ENCODE peak calls at places on chromosome 12, in eight cellular contexts. Q is NCI-H2081; R is amniotic epithelial cell; A is HTR-8/SVneo; X is stimulated activated CD4-positive, alpha-beta T cell treated with anti-CD3 and anti-CD28 coated beads, Interleukin-15, amount 100 ng/mL, for 24 hours; U is activated CD8-positive, alpha-beta memory T cell treated with anti-CD3 and anti-CD28 coated beads, Interleukin-2, amount 50 U/mL, for 4 hours; W is islet precursor cell; L is Right ventricle myocardium inferior. T is an unnamed sample.

GRCh38 chr12:93062100-93062419 is 133.0 kb upstream of the EEA1 start:
- DNase-seq in Q (no peak), R (no peak), A (no peak), X (no peak), U (no peak), W (no peak), L (no peak), T (no peak)

GRCh38 chr12:50550530-50551223 is 45.9 kb downstream of the DIP2B start:
- DNase-seq in Q (no peak), R (peak; percentile 97), A (no peak), X (no peak), U (no peak), W (no peak), L (no peak), T (no peak)

GRCh38 chr12:16352481-16352880 is 5.0 kb downstream of the MGST1 start:
- DNase-seq in Q (no peak), R (peak; percentile 83), A (no peak), X (no peak), U (no peak), W (no peak), L (no peak), T (no peak)

GRCh38 chr12:81167694-81168093 is 89.8 kb downstream of the ACSS3 start:
- DNase-seq in Q (no peak), R (peak; percentile 38), A (no peak), X (no peak), U (no peak), W (peak; percentile 52), L (no peak), T (no peak)

GRCh38 chr12:49231881-49232650 is 32.8 kb upstream of the TUBA1C start:
- DNase-seq in Q (peak; percentile 71), R (no peak), A (no peak), X (no peak), U (no peak), W (no peak), L (no peak), T (no peak)

GRCh38 chr12:51480978-51481377 is 56.3 kb downstream of the SLC4A8 start:
- DNase-seq in Q (no peak), R (no peak), A (no peak), X (no peak), U (no peak), W (no peak), L (no peak), T (no peak)

GRCh38 chr12:461425-461824 is 1.7 kb downstream of the B4GALNT3 start:
- DNase-seq in Q (no peak), R (no peak), A (no peak), X (no peak), U (no peak), W (no peak), L (no peak), T (no peak)

GRCh38 chr12:4997939-4998338 is 45.7 kb upstream of the KCNA5 start:
- DNase-seq in Q (no peak), R (peak; percentile 34), A (peak; percentile 26), X (no peak), U (no peak), W (peak; percentile 75), L (no peak), T (no peak)

GRCh38 chr12:124914392-124915248 is at the start of gene UBC:
- DNase-seq in Q (no peak), R (peak; percentile 90), A (peak; percentile 61), X (peak; percentile 90), U (peak; percentile 86), W (peak; percentile 94), L (peak; percentile 94), T (peak; percentile 93)

GRCh38 chr12:120725659-120726509 is at the start of gene ACADS:
- DNase-seq in Q (peak; percentile 86), R (peak; percentile 77), A (peak; percentile 95), X (peak; percentile 95), U (peak; percentile 92), W (peak; percentile 96), L (peak; percentile 96), T (peak; percentile 82)

GRCh38 chr12:119334459-119335170 is at the start of gene CCDC60:
- DNase-seq in Q (no peak), R (no peak), A (no peak), X (peak; percentile 2), U (no peak), W (peak; percentile 93), L (no peak), T (no peak)

GRCh38 chr12:93094988-93095737 is 166.1 kb upstream of the EEA1 start:
- DNase-seq in Q (no peak), R (no peak), A (no peak), X (no peak), U (no peak), W (no peak), L (no peak), T (no peak)

GRCh38 chr12:6771091-6771495 is 1.2 kb upstream of the LAG3 start:
- DNase-seq in Q (no peak), R (no peak), A (no peak), X (peak; percentile 47), U (no peak), W (no peak), L (no peak), T (no peak)

GRCh38 chr12:128942960-128943477 is 89.7 kb downstream of the GLT1D1 start:
- DNase-seq in Q (peak; percentile 74), R (no peak), A (no peak), X (no peak), U (no peak), W (no peak), L (no peak), T (no peak)

GRCh38 chr12:124654666-124655316 is 87.4 kb upstream of the NCOR2 start:
- DNase-seq in Q (no peak), R (no peak), A (no peak), X (no peak), U (no peak), W (no peak), L (peak; percentile 81), T (no peak)

GRCh38 chr12:852864-853263 is 96.6 kb downstream of the RAD52 start:
- DNase-seq in Q (no peak), R (no peak), A (no peak), X (no peak), U (no peak), W (no peak), L (no peak), T (no peak)

GRCh38 chr12:45886685-45887084 is 103.7 kb downstream of the SCAF11 start:
- DNase-seq in Q (no peak), R (no peak), A (no peak), X (no peak), U (no peak), W (no peak), L (no peak), T (no peak)

GRCh38 chr12:25830456-25830855 is 128.0 kb upstream of the RASSF8 start:
- DNase-seq in Q (no peak), R (no peak), A (no peak), X (no peak), U (no peak), W (no peak), L (no peak), T (no peak)

GRCh38 chr12:57552692-57553321 is 3.0 kb downstream of the KIF5A start:
- DNase-seq in Q (no peak), R (peak; percentile 21), A (no peak), X (no peak), U (no peak), W (peak; percentile 91), L (no peak), T (no peak)

GRCh38 chr12:28780096-28780495 is 369.0 kb upstream of the FAR2 start:
- DNase-seq in Q (no peak), R (peak; percentile 91), A (no peak), X (no peak), U (no peak), W (peak; percentile 71), L (no peak), T (peak; percentile 51)

GRCh38 chr12:49188916-49189367 is at the start of gene TUBA1A:
- DNase-seq in Q (peak; percentile 100), R (peak; percentile 99), A (peak; percentile 96), X (peak; percentile 94), U (peak; percentile 85), W (peak; percentile 100), L (peak; percentile 96), T (peak; percentile 91)

GRCh38 chr12:123388218-123388947 is 4.5 kb downstream of the KMT5A start:
- DNase-seq in Q (peak; percentile 75), R (peak; percentile 40), A (peak; percentile 80), X (peak; percentile 87), U (peak; percentile 78), W (peak; percentile 93), L (peak; percentile 91), T (peak; percentile 67)

GRCh38 chr12:48556631-48557030 is 13.2 kb downstream of the LALBA start:
- DNase-seq in Q (no peak), R (no peak), A (no peak), X (no peak), U (no peak), W (no peak), L (no peak), T (no peak)

GRCh38 chr12:116009805-116010204 is 267.7 kb downstream of the MED13L start:
- DNase-seq in Q (no peak), R (no peak), A (no peak), X (no peak), U (no peak), W (no peak), L (no peak), T (no peak)

GRCh38 chr12:63907561-63907960 is 63.1 kb downstream of the SRGAP1 start:
- DNase-seq in Q (no peak), R (no peak), A (no peak), X (no peak), U (no peak), W (no peak), L (no peak), T (no peak)

T was measured in CD14-positive monocyte.